ENCODE peak calls at places on chromosomes 12 and 14, in four cellular contexts. L is HT-29, B is HT1080, X is spleen. U is an unnamed sample.

GRCh38 chr14:93430319-93430801 is 379 bp upstream of the UNC79 start:
- DNase-seq in X (no peak), B (no peak), L (no peak), U (no peak)

GRCh38 chr14:58078068-58078467 is 73.9 kb downstream of the ARMH4 start:
- DNase-seq in X (no peak), L (no peak), B (peak), U (no peak)

GRCh38 chr12:67764055-67764454 is 115.5 kb downstream of the DYRK2 start:
- DNase-seq in L (no peak), B (no peak), X (no peak), U (no peak)

GRCh38 chr12:47222960-47223847 is 143.4 kb upstream of the AMIGO2 start:
- DNase-seq in B (no peak), L (peak), X (no peak), U (no peak)

GRCh38 chr14:21486640-21487087 is 9.7 kb downstream of the TOX4 start:
- DNase-seq in L (no peak), B (no peak), X (no peak), U (no peak)

GRCh38 chr12:128486951-128487350 is 220.0 kb downstream of the TMEM132C start:
- DNase-seq in X (no peak), L (no peak), B (no peak), U (no peak)

GRCh38 chr14:54498579-54498978 is 9.8 kb upstream of the GMFB start:
- DNase-seq in X (no peak), L (no peak), B (no peak), U (no peak)

GRCh38 chr14:105761842-105762241 is 235.5 kb downstream of the TMEM121 start:
- DNase-seq in B (no peak), L (no peak), X (no peak), U (no peak)

GRCh38 chr14:74574706-74575105 is 37.3 kb downstream of the LTBP2 start:
- DNase-seq in B (peak), L (no peak), X (peak), U (peak)

GRCh38 chr14:32010561-32011188 is 66.4 kb upstream of the ARHGAP5 start:
- DNase-seq in X (no peak), L (peak), B (peak), U (no peak)

GRCh38 chr12:89709994-89710872 is 1.6 kb upstream of the ATP2B1 start:
- DNase-seq in L (no peak), X (no peak), B (no peak), U (peak)

GRCh38 chr12:48862691-48863090 is 3.0 kb downstream of the RND1 start:
- DNase-seq in L (no peak), B (no peak), X (no peak), U (no peak)

GRCh38 chr12:94952325-94952724 is 51.2 kb downstream of the NDUFA12 start:
- DNase-seq in B (no peak), X (no peak), L (no peak), U (no peak)

GRCh38 chr12:13182881-13183280 is 13.6 kb upstream of the EMP1 start:
- DNase-seq in B (no peak), L (no peak), X (no peak), U (no peak)

GRCh38 chr12:84767079-84767478 is 145.5 kb downstream of the SLC6A15 start:
- DNase-seq in X (no peak), L (peak), B (no peak), U (no peak)

GRCh38 chr12:94644622-94645021 is 5.7 kb downstream of the TMCC3 start:
- DNase-seq in X (no peak), B (peak), L (no peak), U (no peak)

GRCh38 chr12:94205738-94206310 is 57.4 kb downstream of the PLXNC1 start:
- DNase-seq in L (no peak), X (no peak), B (no peak), U (no peak)

GRCh38 chr12:79858518-79858917 is 76.4 kb downstream of the PPP1R12A start:
- DNase-seq in X (no peak), L (no peak), B (no peak), U (no peak)

GRCh38 chr14:98369344-98369743 is 902.7 kb downstream of the BCL11B start:
- DNase-seq in X (no peak), L (no peak), B (no peak), U (no peak)

GRCh38 chr12:131990066-131990979 is 40.6 kb downstream of the EP400 start:
- DNase-seq in B (no peak), L (no peak), X (no peak), U (no peak)

GRCh38 chr12:131101703-131102492 is 148.2 kb downstream of the ADGRD1 start:
- DNase-seq in B (no peak), L (no peak), X (peak), U (peak)

GRCh38 chr12:132030367-132031038 is 80.8 kb downstream of the EP400 start:
- DNase-seq in B (no peak), L (no peak), X (no peak), U (no peak)

GRCh38 chr14:81206115-81206514 is 14.6 kb downstream of the GTF2A1 start:
- DNase-seq in L (no peak), X (no peak), B (peak), U (no peak)

GRCh38 chr14:92759300-92759678 is 10.9 kb upstream of the LGMN start:
- DNase-seq in B (peak), X (no peak), L (peak), U (no peak)

GRCh38 chr12:88247241-88247643 is 105.1 kb downstream of the TMTC3 start:
- DNase-seq in B (peak), X (no peak), L (peak), U (no peak)

GRCh38 chr12:126676426-126676825 is 1590.5 kb upstream of the TMEM132C start:
- DNase-seq in B (peak), X (no peak), L (no peak), U (no peak)

GRCh38 chr12:13153180-13153579 is 43.3 kb upstream of the EMP1 start:
- DNase-seq in B (no peak), X (no peak), L (no peak), U (no peak)

GRCh38 chr12:124175731-124176130 is 119.2 kb upstream of the RFLNA start:
- DNase-seq in X (no peak), B (no peak), L (no peak), U (no peak)

GRCh38 chr12:111838353-111838752 is 3.7 kb upstream of the MAPKAPK5 start:
- DNase-seq in B (no peak), L (no peak), X (no peak), U (no peak)

GRCh38 chr14:24246765-24247212 is 4.4 kb upstream of the TINF2 start:
- DNase-seq in L (no peak), X (no peak), B (peak), U (no peak)

GRCh38 chr12:34403706-34404376 is 381.5 kb downstream of the ALG10 start:
- DNase-seq in B (no peak), L (no peak), X (peak), U (peak)

GRCh38 chr12:13103391-13104033 is at the start of gene GSG1:
- DNase-seq in B (no peak), X (no peak), L (no peak), U (no peak)

GRCh38 chr12:128191380-128191779 is 75.6 kb upstream of the TMEM132C start:
- DNase-seq in X (no peak), B (no peak), L (no peak), U (no peak)

GRCh38 chr12:99920561-99920960 is 64.2 kb downstream of the ANKS1B start:
- DNase-seq in L (no peak), B (no peak), X (no peak), U (no peak)

GRCh38 chr12:52010152-52010622 is 3.4 kb downstream of the TAMALIN start:
- DNase-seq in X (peak), B (peak), L (no peak), U (peak)

GRCh38 chr14:35879654-35880249 is 53.6 kb downstream of the BRMS1L start:
- DNase-seq in L (peak), B (no peak), X (no peak), U (no peak)